ENCODE peak calls at places on chromosomes 2 and 18, in nine cellular contexts. N is stomach, K is spleen, Z is transverse colon, X is GM12878, H is GM12891, S is suprapubic skin, O is esophagus muscularis mucosa, L is HL-60. I is an unnamed sample.

GRCh38 chr2:164722604-164723338 is 101.5 kb upstream of the GRB14 start:
- DNase-seq in N (no peak), K (no peak), Z (no peak), X (no peak), H (no peak), S (no peak), O (no peak), L (no peak), I (no peak)

GRCh38 chr2:98253461-98254073 is 92.7 kb upstream of the CNGA3 start:
- DNase-seq in N (no peak), K (no peak), Z (no peak), X (no peak), H (no peak), S (no peak), O (no peak), L (no peak), I (no peak)

GRCh38 chr2:20431772-20432171 is 15.1 kb upstream of the RHOB start:
- DNase-seq in N (no peak), K (no peak), Z (no peak), X (no peak), H (no peak), S (no peak), O (no peak), L (no peak), I (no peak)

GRCh38 chr2:43114210-43114609 is 112.2 kb downstream of the ZFP36L2 start:
- DNase-seq in N (no peak), K (no peak), Z (no peak), X (no peak), H (no peak), S (peak), O (no peak), L (no peak), I (no peak)

GRCh38 chr2:233404227-233404626 is 49.9 kb downstream of the DGKD start:
- DNase-seq in N (peak), K (peak), Z (peak), X (no peak), H (no peak), S (no peak), O (no peak), L (peak), I (no peak)

GRCh38 chr2:186423481-186423880 is 62.6 kb upstream of the ZC3H15 start:
- DNase-seq in N (no peak), K (no peak), Z (no peak), X (no peak), H (no peak), S (no peak), O (no peak), L (no peak), I (no peak)

GRCh38 chr2:40384714-40385113 is 67.2 kb downstream of the SLC8A1 start:
- DNase-seq in N (no peak), K (no peak), Z (no peak), X (no peak), H (no peak), S (no peak), O (no peak), L (peak), I (no peak)

GRCh38 chr2:48347712-48348111 is 182.2 kb upstream of the STON1 start:
- DNase-seq in N (no peak), K (no peak), Z (no peak), X (no peak), H (no peak), S (no peak), O (no peak), L (no peak), I (no peak)

GRCh38 chr2:241728627-241729026 is 5.8 kb upstream of the D2HGDH start:
- DNase-seq in N (no peak), K (peak), Z (no peak), X (no peak), H (no peak), S (no peak), O (no peak), L (no peak), I (no peak)

GRCh38 chr18:79575891-79576685 is 103.5 kb upstream of the CTDP1 start:
- DNase-seq in N (peak), K (peak), Z (peak), X (no peak), H (no peak), S (peak), O (no peak), L (peak), I (peak)

GRCh38 chr2:174868916-174869315 is 104.6 kb upstream of the CHRNA1 start:
- DNase-seq in N (no peak), K (no peak), Z (no peak), X (no peak), H (no peak), S (no peak), O (no peak), L (no peak), I (no peak)

GRCh38 chr2:150008901-150009300 is 421.3 kb upstream of the MMADHC start:
- DNase-seq in N (no peak), K (no peak), Z (no peak), X (no peak), H (no peak), S (no peak), O (no peak), L (no peak), I (no peak)

GRCh38 chr2:70312560-70312959 is 10.7 kb upstream of the FAM136A start:
- DNase-seq in N (no peak), K (no peak), Z (no peak), X (no peak), H (no peak), S (no peak), O (no peak), L (no peak), I (no peak)

GRCh38 chr18:32349728-32350395 is 120.8 kb downstream of the GAREM1 start:
- DNase-seq in N (peak), K (no peak), Z (peak), X (no peak), H (no peak), S (peak), O (no peak), L (no peak), I (peak)

GRCh38 chr2:215773728-215774127 is 239.6 kb downstream of the MREG start:
- DNase-seq in N (no peak), K (no peak), Z (no peak), X (no peak), H (no peak), S (no peak), O (no peak), L (no peak), I (no peak)

GRCh38 chr2:215668329-215668728 is 232.5 kb upstream of the FN1 start:
- DNase-seq in N (no peak), K (no peak), Z (no peak), X (no peak), H (no peak), S (no peak), O (no peak), L (no peak), I (no peak)

GRCh38 chr18:12766986-12767433 is 64.2 kb downstream of the PSMG2 start:
- DNase-seq in N (peak), K (no peak), Z (no peak), X (no peak), H (no peak), S (no peak), O (no peak), L (no peak), I (no peak)

GRCh38 chr2:193847140-193847539 is 1652.4 kb upstream of the TMEFF2 start:
- DNase-seq in N (no peak), K (no peak), Z (no peak), X (no peak), H (no peak), S (no peak), O (no peak), L (no peak), I (no peak)

GRCh38 chr2:152335016-152335850 is at the start of gene FMNL2:
- DNase-seq in N (peak), K (peak), Z (peak), X (peak), H (peak), S (peak), O (peak), L (peak), I (peak)

DNA sequence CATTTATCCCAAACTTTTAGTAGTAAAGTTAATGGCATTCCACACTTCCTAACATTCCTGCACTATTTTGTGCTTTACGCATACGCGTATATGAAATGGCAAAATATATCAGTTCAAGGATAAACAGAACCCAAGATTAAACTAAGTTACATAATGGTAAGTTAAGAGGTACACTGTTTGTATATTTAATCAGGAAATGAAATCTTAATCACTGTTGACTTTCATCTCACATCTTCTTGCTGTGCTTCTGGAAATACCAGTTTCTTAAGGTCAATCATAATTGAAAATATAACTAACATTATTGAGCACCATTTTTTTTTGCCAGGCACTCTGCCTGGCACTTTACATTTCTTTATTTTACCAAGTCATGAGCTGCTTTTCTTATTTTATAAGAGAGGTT is 565.2 kb downstream of the LRP1B start:
- DNase-seq in N (no peak), K (no peak), Z (no peak), X (no peak), H (no peak), S (no peak), O (no peak), L (no peak), I (no peak)
- TF ChIP-seq POLR2AphosphoS5 in N (no peak), K (no peak), Z (no peak), X (no peak), H (no peak), S (no peak), O (no peak), L (no peak), I (no peak)

DNA sequence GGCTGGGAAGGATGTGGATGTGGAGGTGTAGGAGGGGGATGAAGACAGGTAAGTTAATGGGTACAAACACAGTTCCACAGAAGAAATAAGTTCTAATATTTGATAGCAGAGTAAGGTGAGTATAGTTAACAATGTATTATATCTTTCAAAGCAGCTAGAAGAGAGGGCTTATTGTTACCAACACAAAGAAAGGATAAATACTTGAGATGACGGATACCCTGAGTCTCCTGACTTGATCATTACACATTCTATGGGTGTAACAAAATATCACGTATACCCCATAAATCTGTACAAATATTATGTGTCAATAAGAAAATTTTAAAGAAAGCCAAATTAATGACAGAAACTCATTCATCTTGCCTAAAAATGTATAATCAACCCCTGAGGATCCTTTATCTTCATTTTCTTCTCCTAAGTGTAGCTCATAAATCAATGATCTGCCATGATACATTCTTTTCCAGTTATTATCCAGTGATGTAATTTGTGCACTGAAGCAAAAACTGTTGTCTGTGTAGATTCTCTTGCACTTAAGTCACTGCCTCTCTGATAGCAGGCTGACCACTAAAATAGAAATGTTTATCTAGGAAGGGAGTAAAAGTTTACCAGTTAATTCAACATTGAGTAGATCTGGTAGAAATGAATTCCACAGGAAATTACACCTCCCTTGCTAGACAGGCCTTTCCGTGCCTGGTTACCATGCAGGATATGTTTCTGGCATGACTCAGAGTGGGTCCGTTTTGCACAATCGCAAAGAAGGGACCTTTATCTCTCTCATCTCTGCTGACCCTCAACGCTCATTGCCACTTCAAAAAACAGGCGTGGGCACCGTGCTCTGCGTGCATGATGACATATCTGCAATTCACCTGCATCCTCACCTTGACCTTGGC is 249.7 kb upstream of the NCKAP5 start:
- DNase-seq in N (no peak), K (no peak), Z (no peak), X (no peak), H (no peak), S (no peak), O (peak), L (no peak), I (no peak)
- TF ChIP-seq POLR2AphosphoS5 in N (no peak), K (no peak), Z (no peak), X (no peak), H (no peak), S (no peak), O (no peak), L (no peak), I (no peak)

GRCh38 chr2:162012565-162012869 is 61.5 kb downstream of the DPP4 start:
- DNase-seq in N (no peak), K (no peak), Z (no peak), X (no peak), H (no peak), S (no peak), O (no peak), L (no peak), I (no peak)

GRCh38 chr2:162011718-162012564 is 62.1 kb downstream of the DPP4 start:
- DNase-seq in N (no peak), K (no peak), Z (no peak), X (no peak), H (no peak), S (no peak), O (no peak), L (no peak), I (no peak)

GRCh38 chr2:162006326-162006725 is 67.7 kb downstream of the DPP4 start:
- DNase-seq in N (no peak), K (no peak), Z (no peak), X (no peak), H (no peak), S (no peak), O (no peak), L (no peak), I (no peak)

GRCh38 chr2:162007447-162008040 is 66.5 kb downstream of the DPP4 start:
- DNase-seq in N (no peak), K (no peak), Z (no peak), X (no peak), H (no peak), S (no peak), O (no peak), L (no peak), I (no peak)

DNA sequence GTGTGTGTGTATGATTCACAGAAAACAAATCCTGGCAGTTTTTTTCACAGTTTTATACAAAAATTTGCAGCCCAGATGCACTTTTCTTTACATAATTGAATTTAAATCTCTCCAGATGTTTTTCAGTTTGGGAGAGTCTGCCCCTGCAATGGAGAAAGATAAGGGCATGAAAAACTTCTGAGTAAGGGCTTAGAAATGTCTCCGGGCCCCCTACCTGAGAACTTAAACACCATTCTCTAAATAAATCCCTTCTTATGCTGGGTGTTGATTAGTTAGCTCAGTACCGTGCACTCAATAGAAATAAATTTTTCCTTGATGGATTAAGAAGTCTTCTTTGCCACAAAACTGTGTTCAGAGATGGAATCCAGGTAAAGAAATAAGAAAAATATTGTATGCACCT is 64.5 kb downstream of the DPP4 start:
- DNase-seq in N (no peak), K (no peak), Z (no peak), X (no peak), H (no peak), S (no peak), O (no peak), L (no peak), I (no peak)
- TF ChIP-seq POLR2AphosphoS5 in N (no peak), K (no peak), Z (no peak), X (no peak), H (no peak), S (no peak), O (no peak), L (no peak), I (no peak)

GRCh38 chr2:219387284-219388126 is at the start of gene DNPEP:
- DNase-seq in N (peak), K (peak), Z (peak), X (peak), H (peak), S (peak), O (peak), L (peak), I (peak)
- TF ChIP-seq POLR2AphosphoS5 in N (no peak), K (peak), Z (peak), X (no peak), H (no peak), S (no peak), O (peak), L (no peak), I (peak)

GRCh38 chr18:68414407-68414806 is 300.5 kb downstream of the TMX3 start:
- DNase-seq in N (no peak), K (no peak), Z (no peak), X (no peak), H (no peak), S (no peak), O (no peak), L (no peak), I (no peak)

GRCh38 chr18:68417826-68418225 is 297.1 kb downstream of the TMX3 start:
- DNase-seq in N (no peak), K (no peak), Z (no peak), X (no peak), H (no peak), S (no peak), O (no peak), L (no peak), I (no peak)

GRCh38 chr18:68418226-68418868 is 296.6 kb downstream of the TMX3 start:
- DNase-seq in N (no peak), K (no peak), Z (no peak), X (no peak), H (no peak), S (no peak), O (no peak), L (no peak), I (no peak)

GRCh38 chr18:68418881-68419280 is 296.0 kb downstream of the TMX3 start:
- DNase-seq in N (no peak), K (no peak), Z (no peak), X (no peak), H (no peak), S (no peak), O (no peak), L (no peak), I (no peak)

GRCh38 chr18:68417166-68417776 is 297.6 kb downstream of the TMX3 start:
- DNase-seq in N (no peak), K (no peak), Z (no peak), X (no peak), H (no peak), S (no peak), O (no peak), L (no peak), I (no peak)
- TF ChIP-seq POLR2AphosphoS5 in N (no peak), K (no peak), Z (no peak), X (no peak), H (no peak), S (no peak), O (no peak), L (no peak), I (no peak)

DNA sequence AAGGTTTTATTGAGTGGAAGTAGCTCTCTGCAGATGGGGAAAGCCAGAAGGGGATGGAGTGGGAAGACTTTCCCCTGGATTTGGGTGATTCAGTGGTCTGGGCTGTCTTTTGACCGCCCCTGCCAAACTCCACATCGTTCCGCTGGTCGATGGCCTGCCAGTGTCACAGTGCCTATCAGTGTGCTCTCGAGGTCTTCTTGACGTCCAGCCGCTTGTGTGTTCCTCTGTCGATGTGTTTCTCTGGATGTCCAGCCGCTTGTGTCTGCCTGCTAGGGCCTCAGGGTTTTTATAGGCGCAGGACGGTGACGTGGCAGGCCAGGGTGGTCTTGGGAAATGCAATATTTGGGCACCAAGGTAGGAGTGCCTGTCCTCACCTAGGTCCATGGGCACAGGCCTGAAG is 1371.4 kb upstream of the PIK3C3 start:
- DNase-seq in N (no peak), K (no peak), Z (no peak), X (no peak), H (no peak), S (no peak), O (no peak), L (no peak), I (no peak)
- TF ChIP-seq POLR2AphosphoS5 in N (no peak), K (no peak), Z (no peak), X (no peak), H (no peak), S (no peak), O (no peak), L (no peak), I (no peak)